ENCODE peak calls at places on chromosome 15, in seven cellular contexts. E is activated naive CD8-positive, alpha-beta T cell treated with anti-CD3 and anti-CD28 coated beads, Interleukin-2, amount 50 U/mL, for 24 hours; C is amniotic stem cell; J is stimulated activated CD4-positive, alpha-beta T cell treated with anti-CD3 and anti-CD28 coated beads, Interleukin-12 subunit alpha, Interleukin-12 subunit beta, amount 100 ng/mL, for 48 hours; R is HT-29; W is progenitor cell of endocrine pancreas; X is HCEC 1CT. L is an unnamed sample.

GRCh38 chr15:59274126-59274970 is 67.7 kb downstream of the LDHAL6B start:
- DNase-seq in E (no peak), C (no peak), J (no peak), R (peak; percentile 86), W (no peak), X (peak; percentile 45), L (no peak)

GRCh38 chr15:69526696-69527095 is 74.1 kb downstream of the RPLP1 start:
- DNase-seq in E (no peak), C (no peak), J (no peak), R (no peak), W (no peak), X (no peak), L (no peak)

GRCh38 chr15:85419200-85419599 is 38.8 kb downstream of the AKAP13 start:
- DNase-seq in E (no peak), C (no peak), J (no peak), R (no peak), W (no peak), X (peak; percentile 87), L (no peak)

GRCh38 chr15:92930776-92931175 is 30.7 kb downstream of the CHD2 start:
- DNase-seq in E (no peak), C (peak; percentile 81), J (no peak), R (no peak), W (no peak), X (peak; percentile 89), L (no peak)

GRCh38 chr15:34366271-34367043 is 539 bp downstream of the LPCAT4 start:
- DNase-seq in E (peak; percentile 66), C (peak; percentile 15), J (no peak), R (peak; percentile 74), W (peak; percentile 59), X (peak; percentile 12), L (peak; percentile 74)

GRCh38 chr15:80489030-80489594 is 84.9 kb downstream of the ARNT2 start:
- DNase-seq in E (no peak), C (peak; percentile 77), J (no peak), R (no peak), W (no peak), X (peak; percentile 93), L (no peak)

GRCh38 chr15:78243076-78243475 is 8.7 kb upstream of the ACSBG1 start:
- DNase-seq in E (no peak), C (no peak), J (no peak), R (no peak), W (no peak), X (no peak), L (no peak)

GRCh38 chr15:34813446-34814190 is 18.3 kb upstream of the ACTC1 start:
- DNase-seq in E (no peak), C (no peak), J (no peak), R (no peak), W (no peak), X (no peak), L (no peak)

GRCh38 chr15:85614059-85614458 is 180.7 kb downstream of the KLHL25 start:
- DNase-seq in E (no peak), C (no peak), J (no peak), R (no peak), W (no peak), X (no peak), L (no peak)

GRCh38 chr15:71471347-71471746 is 339.0 kb upstream of the NR2E3 start:
- DNase-seq in E (no peak), C (no peak), J (no peak), R (no peak), W (no peak), X (no peak), L (no peak)

GRCh38 chr15:46854559-46854958 is 862.7 kb upstream of the SEMA6D start:
- DNase-seq in E (no peak), C (no peak), J (no peak), R (no peak), W (no peak), X (no peak), L (no peak)

GRCh38 chr15:78103406-78104118 is 11.2 kb downstream of the SH2D7 start:
- DNase-seq in E (peak; percentile 63), C (no peak), J (peak; percentile 46), R (no peak), W (no peak), X (no peak), L (peak; percentile 41)

GRCh38 chr15:67133738-67134576 is 68.6 kb downstream of the SMAD3 start:
- DNase-seq in E (peak; percentile 64), C (no peak), J (peak; percentile 58), R (peak; percentile 56), W (no peak), X (no peak), L (no peak)

GRCh38 chr15:84981054-84981710 is 474 bp upstream of the PDE8A start:
- DNase-seq in E (peak; percentile 96), C (peak; percentile 84), J (peak; percentile 86), R (peak; percentile 98), W (peak; percentile 94), X (peak; percentile 93), L (peak; percentile 97)

GRCh38 chr15:48112242-48112641 is 8.5 kb upstream of the SLC24A5 start:
- DNase-seq in E (no peak), C (no peak), J (no peak), R (peak; percentile 57), W (peak; percentile 15), X (no peak), L (no peak)

GRCh38 chr15:44673639-44674038 is 10.2 kb upstream of the SPG11 start:
- DNase-seq in E (no peak), C (no peak), J (no peak), R (no peak), W (no peak), X (no peak), L (no peak)

GRCh38 chr15:75647370-75648155 is at the start of gene SNX33:
- DNase-seq in E (peak; percentile 70), C (peak; percentile 72), J (peak; percentile 51), R (peak; percentile 84), W (peak; percentile 57), X (peak; percentile 83), L (peak; percentile 82)

GRCh38 chr15:60324706-60325438 is 72.9 kb downstream of the ANXA2 start:
- DNase-seq in E (no peak), C (no peak), J (no peak), R (no peak), W (no peak), X (no peak), L (no peak)

GRCh38 chr15:81225161-81225671 is 28.5 kb downstream of the IL16 start:
- DNase-seq in E (no peak), C (no peak), J (no peak), R (no peak), W (no peak), X (no peak), L (no peak)

GRCh38 chr15:68924866-68925599 is 5.3 kb upstream of the SPESP1 start:
- DNase-seq in E (peak; percentile 64), C (peak; percentile 64), J (peak; percentile 51), R (peak; percentile 84), W (peak; percentile 64), X (peak; percentile 61), L (peak; percentile 69)

GRCh38 chr15:38440353-38441129 is 13.4 kb upstream of the FAM98B start:
- DNase-seq in E (peak; percentile 36), C (no peak), J (peak; percentile 42), R (peak; percentile 83), W (peak; percentile 32), X (peak; percentile 45), L (peak; percentile 49)

GRCh38 chr15:67193223-67194009 is 61.0 kb downstream of the AAGAB start:
- DNase-seq in E (no peak), C (no peak), J (no peak), R (no peak), W (no peak), X (no peak), L (no peak)

GRCh38 chr15:56950979-56951378 is 32.5 kb downstream of the TCF12 start:
- DNase-seq in E (no peak), C (no peak), J (no peak), R (no peak), W (no peak), X (no peak), L (no peak)

GRCh38 chr15:64776402-64776786 is 1.0 kb upstream of the RBPMS2 start:
- DNase-seq in E (no peak), C (no peak), J (no peak), R (no peak), W (peak; percentile 14), X (no peak), L (no peak)

GRCh38 chr15:68464451-68465090 is 32.6 kb upstream of the ITGA11 start:
- DNase-seq in E (no peak), C (no peak), J (no peak), R (no peak), W (no peak), X (no peak), L (no peak)

GRCh38 chr15:63601026-63601726 is 4.0 kb downstream of the FBXL22 start:
- DNase-seq in E (peak; percentile 68), C (no peak), J (no peak), R (no peak), W (peak; percentile 27), X (no peak), L (no peak)

GRCh38 chr15:69225355-69226027 is 65.1 kb downstream of the GLCE start:
- DNase-seq in E (no peak), C (peak; percentile 19), J (no peak), R (peak; percentile 68), W (no peak), X (peak; percentile 61), L (no peak)

GRCh38 chr15:62163397-62163796 is 1.7 kb downstream of the C2CD4B start:
- DNase-seq in E (no peak), C (no peak), J (no peak), R (no peak), W (no peak), X (no peak), L (no peak)

GRCh38 chr15:58159827-58160386 is 21.7 kb downstream of the AQP9 start:
- DNase-seq in E (no peak), C (no peak), J (no peak), R (no peak), W (no peak), X (no peak), L (no peak)

GRCh38 chr15:94503293-94503692 is 271.9 kb downstream of the MCTP2 start:
- DNase-seq in E (no peak), C (no peak), J (no peak), R (no peak), W (no peak), X (no peak), L (no peak)

GRCh38 chr15:40320931-40321371 is 2.5 kb upstream of the INAFM2 start:
- DNase-seq in E (peak; percentile 45), C (no peak), J (peak; percentile 53), R (peak; percentile 82), W (no peak), X (peak; percentile 59), L (peak; percentile 66)

GRCh38 chr15:40238927-40239591 is at the start of gene PAK6:
- DNase-seq in E (peak; percentile 50), C (peak; percentile 17), J (peak; percentile 13), R (peak; percentile 92), W (peak; percentile 61), X (peak; percentile 35), L (peak; percentile 84)

GRCh38 chr15:68408526-68408925 is 23.4 kb downstream of the ITGA11 start:
- DNase-seq in E (no peak), C (no peak), J (no peak), R (no peak), W (no peak), X (no peak), L (peak; percentile 4)

GRCh38 chr15:93929375-93930094 is 301.8 kb upstream of the MCTP2 start:
- DNase-seq in E (no peak), C (no peak), J (no peak), R (no peak), W (no peak), X (no peak), L (no peak)

GRCh38 chr15:67838789-67839332 is 984 bp downstream of the RNU6-1 start:
- DNase-seq in E (no peak), C (no peak), J (no peak), R (peak; percentile 91), W (peak; percentile 61), X (peak; percentile 23), L (peak; percentile 76)

GRCh38 chr15:51735211-51735610 is 2.2 kb downstream of the LYSMD2 start:
- DNase-seq in E (no peak), C (no peak), J (no peak), R (no peak), W (no peak), X (no peak), L (no peak)

L was measured in stomach.